ENCODE peak calls at places on chromosome 3, in five cellular contexts. K is SIG-M5, S is LHCN-M2, N is C1 segment of cervical spinal cord, P is RWPE1. T is an unnamed sample.

GRCh38 chr3:97914390-97914789 is 57.8 kb downstream of the RIOX2 start:
- DNase-seq in N (no peak), P (peak), K (no peak), S (no peak), T (no peak)

GRCh38 chr3:196537319-196537984 is 22.3 kb upstream of the SMCO1 start:
- DNase-seq in N (no peak), P (peak), K (no peak), S (no peak), T (peak)

GRCh38 chr3:153315781-153316180 is 153.8 kb downstream of the RAP2B start:
- DNase-seq in P (no peak), K (no peak), N (no peak), S (peak), T (no peak)

GRCh38 chr3:4772171-4772804 is 206.9 kb upstream of the BHLHE40 start:
- DNase-seq in P (peak), N (no peak), K (no peak), S (no peak), T (peak)

GRCh38 chr3:122003112-122003511 is 18.9 kb downstream of the ILDR1 start:
- DNase-seq in S (no peak), N (no peak), P (no peak), K (no peak), T (no peak)

GRCh38 chr3:182435860-182436259 is 357.4 kb upstream of the ATP11B start:
- DNase-seq in P (no peak), K (no peak), S (no peak), N (no peak), T (no peak)

GRCh38 chr3:13532661-13533060 is 16.3 kb upstream of the FBLN2 start:
- DNase-seq in N (no peak), S (no peak), P (no peak), K (no peak), T (no peak)

GRCh38 chr3:98593046-98593936 is at the start of gene CPOX:
- DNase-seq in N (peak), K (no peak), S (peak), P (peak), T (peak)

GRCh38 chr3:161026612-161027217 is 78.4 kb downstream of the B3GALNT1 start:
- DNase-seq in P (no peak), N (no peak), S (no peak), K (no peak), T (no peak)

GRCh38 chr3:33075996-33076395 is 20.9 kb downstream of the GLB1 start:
- DNase-seq in S (no peak), K (no peak), P (no peak), N (no peak), T (no peak)

GRCh38 chr3:4680227-4680691 is 187.1 kb downstream of the ITPR1 start:
- DNase-seq in S (no peak), P (no peak), N (no peak), K (no peak), T (no peak)

T was measured in tibial nerve.